ENCODE peak calls at places on chromosomes 12 and 14, in four cellular contexts. Q is PC-3, G is aorta, C is right cardiac atrium. W is an unnamed sample.

GRCh38 chr14:95126906-95127530 is 30.3 kb downstream of the DICER1 start:
- ATAC-seq in Q (no peak), G (no peak), C (no peak), W (no peak)

GRCh38 chr12:54300732-54301427 is at the start of gene NFE2:
- ATAC-seq in Q (peak; percentile 93), G (peak; percentile 78), C (peak; percentile 71), W (peak; percentile 54)

GRCh38 chr12:95204141-95204866 is 13.0 kb downstream of the FGD6 start:
- ATAC-seq in G (peak; percentile 6), C (peak; percentile 64), Q (peak; percentile 74), W (peak; percentile 50)

GRCh38 chr14:71852201-71852600 is 80.0 kb upstream of the RGS6 start:
- ATAC-seq in Q (no peak), G (no peak), C (peak; percentile 87), W (no peak)

GRCh38 chr14:53167602-53168328 is 14.6 kb upstream of the DDHD1 start:
- ATAC-seq in G (peak; percentile 59), C (peak; percentile 72), Q (peak; percentile 83), W (peak; percentile 80)

GRCh38 chr12:44839785-44840184 is 36.3 kb downstream of the NELL2 start:
- ATAC-seq in G (no peak), C (no peak), Q (no peak), W (no peak)

GRCh38 chr12:62691309-62691708 is 224.7 kb downstream of the MON2 start:
- ATAC-seq in G (no peak), C (no peak), Q (no peak), W (no peak)

GRCh38 chr14:64200170-64200569 is 94.0 kb downstream of the ESR2 start:
- ATAC-seq in Q (no peak), G (no peak), C (peak; percentile 55), W (no peak)

DNA sequence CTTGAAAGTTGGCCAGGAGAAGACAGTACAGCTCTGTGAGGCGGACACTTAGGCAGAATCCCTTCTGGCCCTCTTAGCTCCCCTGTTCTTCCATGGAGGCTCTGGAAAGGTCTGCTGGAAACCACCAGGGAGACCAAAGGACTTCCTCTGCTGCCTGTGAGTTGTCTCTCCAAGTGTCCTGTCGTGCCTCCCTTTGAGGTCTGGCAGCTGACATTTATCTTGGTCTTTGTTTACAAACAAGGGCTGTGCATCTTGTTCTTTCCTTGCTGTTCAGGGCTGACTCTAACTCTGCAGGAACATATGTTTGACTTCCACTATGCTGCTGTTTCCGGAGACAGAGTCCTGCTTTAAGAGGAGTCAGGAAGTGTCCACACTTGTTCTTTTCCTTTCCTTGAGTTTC is 159.9 kb upstream of the FRMD6 start:
- ATAC-seq in G (no peak), Q (no peak), C (no peak), W (no peak)
- H3K27ac ChIP-seq in G (no peak overlapping the region), Q (no peak overlapping the region), C (no peak overlapping the region), W (no peak overlapping the region)

GRCh38 chr12:88242939-88243338 is 100.8 kb downstream of the TMTC3 start:
- ATAC-seq in G (no peak), C (no peak), Q (no peak), W (no peak)

GRCh38 chr12:88245905-88246304 is 103.8 kb downstream of the TMTC3 start:
- ATAC-seq in C (no peak), Q (no peak), G (no peak), W (no peak)

GRCh38 chr12:88238406-88238805 is 96.3 kb downstream of the TMTC3 start:
- ATAC-seq in Q (peak; percentile 7), C (no peak), G (no peak), W (no peak)

GRCh38 chr12:88243886-88244491 is 101.9 kb downstream of the TMTC3 start:
- ATAC-seq in Q (no peak), G (no peak), C (no peak), W (no peak)

DNA sequence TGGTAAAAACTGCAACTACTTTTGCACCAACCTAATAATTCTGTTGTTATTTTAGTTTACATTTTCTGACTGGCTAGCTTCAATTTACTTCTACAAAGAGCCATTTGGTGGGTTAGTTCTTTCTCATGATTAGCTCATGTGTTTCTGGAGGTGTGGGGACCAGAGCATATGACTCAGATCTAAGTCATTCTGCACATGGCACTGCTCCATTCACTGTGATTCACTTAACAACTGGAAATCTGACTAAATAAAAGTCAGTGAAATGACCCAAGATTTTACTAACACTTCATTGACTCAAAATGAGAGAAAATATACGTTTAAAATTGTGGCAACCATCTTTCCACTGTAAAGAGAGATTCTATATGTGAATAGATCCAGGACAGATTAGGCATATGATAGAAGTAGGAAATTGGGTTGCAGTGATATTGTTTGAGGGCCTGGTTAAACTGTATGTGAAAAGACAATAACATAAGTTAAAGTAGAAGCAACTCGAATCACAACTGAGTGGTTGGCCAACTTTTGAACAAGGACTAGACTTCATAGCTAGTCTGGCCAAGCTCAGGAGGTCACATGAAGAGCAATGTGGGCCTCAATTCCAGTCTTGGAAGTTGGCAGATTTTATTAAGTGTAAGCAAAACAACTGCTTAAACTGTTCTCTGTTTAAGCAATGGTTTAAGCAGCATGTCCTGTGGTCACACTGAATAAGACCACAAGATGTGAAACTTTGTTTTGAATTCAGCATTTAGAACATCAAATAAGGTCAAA is 100.2 kb downstream of the TMTC3 start:
- ATAC-seq in G (peak; percentile 78), Q (peak; percentile 81), C (no peak), W (peak; percentile 88)
- H3K27ac ChIP-seq in G (peak overlapping the region; percentile 18), Q (peak overlapping the region; percentile 78), C (no peak overlapping the region), W (peak overlapping the region; percentile 40)

DNA sequence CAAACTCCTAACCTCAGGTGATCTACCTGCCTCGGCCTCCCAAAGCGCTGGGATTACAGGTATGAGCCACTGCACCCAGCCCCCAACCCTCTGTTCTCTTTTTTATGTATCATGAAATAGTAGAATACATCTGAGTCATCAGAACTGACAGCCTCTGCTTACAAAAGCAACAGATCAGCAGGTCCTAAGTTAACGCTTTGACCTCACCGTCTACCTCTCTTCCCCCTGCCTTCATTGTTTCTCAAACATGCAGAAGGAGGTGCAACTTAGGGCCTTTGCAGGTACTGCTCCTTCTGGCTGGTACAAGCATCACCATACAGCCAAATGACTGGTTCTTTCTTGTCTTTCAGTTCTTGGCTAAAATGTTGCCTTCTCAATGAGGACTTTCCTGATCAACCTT is 249.2 kb downstream of the PAWR start:
- ATAC-seq in Q (peak; percentile 38), C (no peak), G (no peak), W (no peak)
- H3K27ac ChIP-seq in Q (no peak overlapping the region), C (no peak overlapping the region), G (no peak overlapping the region), W (no peak overlapping the region)

DNA sequence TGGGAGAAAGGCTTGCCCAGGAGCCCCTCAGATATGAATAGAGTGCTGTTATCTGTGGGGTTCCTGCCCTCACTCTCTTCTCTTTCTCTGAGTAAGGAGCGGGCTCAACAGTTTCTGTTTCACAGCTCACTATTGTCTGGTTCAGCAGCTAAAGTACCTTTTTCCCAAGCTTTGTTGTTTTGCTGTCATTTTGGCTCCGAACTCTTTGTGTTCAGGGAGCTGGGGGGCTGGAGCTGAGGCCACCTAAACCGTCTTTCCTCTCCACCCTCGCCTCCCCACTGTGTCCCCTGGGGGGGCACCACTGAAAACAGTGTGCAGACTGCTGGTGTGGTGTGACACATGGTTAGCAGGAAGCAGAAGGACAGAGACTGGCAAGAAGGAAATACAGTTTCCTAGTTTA is 51.4 kb downstream of the FBXW8 start:
- ATAC-seq in Q (no peak), C (no peak), G (no peak), W (no peak)
- H3K27ac ChIP-seq in Q (no peak overlapping the region), C (no peak overlapping the region), G (no peak overlapping the region), W (no peak overlapping the region)

DNA sequence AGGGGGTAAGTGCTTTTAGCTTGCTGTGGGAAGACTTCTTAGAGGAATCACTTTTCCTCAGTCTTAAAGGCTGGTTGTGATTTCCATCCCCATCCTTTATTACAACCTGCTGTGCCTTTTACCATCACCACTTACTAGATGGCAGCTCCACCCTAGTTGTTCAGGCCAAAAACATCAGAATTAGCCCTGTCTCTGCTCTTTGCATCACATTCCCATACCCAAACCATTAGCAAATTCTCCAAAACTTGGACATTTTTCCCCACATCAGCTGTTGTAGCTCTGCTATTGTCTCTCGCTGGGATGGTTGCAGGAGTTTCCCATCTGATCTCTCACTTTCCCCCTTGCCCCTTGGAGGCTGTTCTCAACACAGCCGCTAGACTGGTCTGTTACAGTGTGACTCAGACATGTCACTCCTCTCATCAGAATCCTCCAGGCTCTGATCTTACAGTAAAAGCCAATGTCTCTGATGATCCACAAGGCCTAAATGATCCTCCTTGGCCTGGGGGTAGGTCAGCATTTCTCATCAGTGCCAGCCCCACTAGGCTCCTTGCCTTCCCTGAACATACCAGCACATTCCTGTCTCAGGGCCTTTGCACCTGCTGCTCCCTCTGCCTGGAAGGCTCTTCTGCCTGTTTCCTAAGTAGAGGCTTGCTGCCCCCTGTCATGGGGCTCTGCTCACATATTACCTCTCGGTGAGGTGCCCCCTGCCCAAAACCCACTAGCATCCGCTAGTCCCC is 102.5 kb downstream of the BEGAIN start:
- ATAC-seq in G (no peak), C (no peak), Q (no peak), W (no peak)
- H3K27ac ChIP-seq in G (no peak overlapping the region), C (no peak overlapping the region), Q (no peak overlapping the region), W (no peak overlapping the region)